ENCODE peak calls at places on chromosomes 6 and 20, in ten cellular contexts. One of them, this sample, is unnamed.

GRCh38 chr6:154460306-154461071 is 50.0 kb downstream of the CNKSR3 start:
- DNase-seq in PC-9: no peak
- DNase-seq in HepG2: peak; percentile 95
- DNase-seq in left lung: no peak
- DNase-seq in heart left ventricle: no peak
- DNase-seq in uterus: no peak
- DNase-seq in testis: no peak
- DNase-seq in ascending aorta: no peak
- DNase-seq in cardiac muscle cell: no peak
- DNase-seq in CD8-positive, alpha-beta T cell: no peak
- DNase-seq in this sample: no peak

GRCh38 chr6:46815130-46815529 is 21.9 kb downstream of the MEP1A start:
- DNase-seq in PC-9: no peak
- DNase-seq in HepG2: no peak
- DNase-seq in left lung: no peak
- DNase-seq in heart left ventricle: no peak
- DNase-seq in uterus: no peak
- DNase-seq in testis: no peak
- DNase-seq in ascending aorta: no peak
- DNase-seq in cardiac muscle cell: no peak
- DNase-seq in CD8-positive, alpha-beta T cell: no peak
- DNase-seq in this sample: peak; percentile 20

GRCh38 chr20:61891916-61892649 is 173.6 kb downstream of the TAF4 start:
- DNase-seq in PC-9: no peak
- DNase-seq in HepG2: no peak
- DNase-seq in left lung: no peak
- DNase-seq in heart left ventricle: no peak
- DNase-seq in uterus: no peak
- DNase-seq in testis: no peak
- DNase-seq in ascending aorta: no peak
- DNase-seq in cardiac muscle cell: no peak
- DNase-seq in CD8-positive, alpha-beta T cell: no peak
- DNase-seq in this sample: no peak

GRCh38 chr6:136656121-136656520 is 105.9 kb upstream of the MAP7 start:
- DNase-seq in PC-9: no peak
- DNase-seq in HepG2: no peak
- DNase-seq in left lung: no peak
- DNase-seq in heart left ventricle: no peak
- DNase-seq in uterus: no peak
- DNase-seq in testis: no peak
- DNase-seq in ascending aorta: no peak
- DNase-seq in cardiac muscle cell: no peak
- DNase-seq in CD8-positive, alpha-beta T cell: no peak
- DNase-seq in this sample: no peak

GRCh38 chr20:56875052-56875663 is 246.1 kb downstream of the TFAP2C start:
- DNase-seq in PC-9: peak; percentile 93
- DNase-seq in HepG2: no peak
- DNase-seq in left lung: no peak
- DNase-seq in heart left ventricle: no peak
- DNase-seq in uterus: no peak
- DNase-seq in testis: no peak
- DNase-seq in ascending aorta: no peak
- DNase-seq in cardiac muscle cell: no peak
- DNase-seq in CD8-positive, alpha-beta T cell: no peak
- DNase-seq in this sample: peak; percentile 97

GRCh38 chr6:136550330-136551071 is at the start of gene MAP7:
- DNase-seq in PC-9: peak; percentile 85
- DNase-seq in HepG2: no peak
- DNase-seq in left lung: peak; percentile 86
- DNase-seq in heart left ventricle: peak; percentile 78
- DNase-seq in uterus: peak; percentile 20
- DNase-seq in testis: peak; percentile 82
- DNase-seq in ascending aorta: peak; percentile 75
- DNase-seq in cardiac muscle cell: peak; percentile 89
- DNase-seq in CD8-positive, alpha-beta T cell: peak; percentile 44
- DNase-seq in this sample: peak; percentile 92

GRCh38 chr20:61901421-61902212 is 164.1 kb downstream of the TAF4 start:
- DNase-seq in PC-9: no peak
- DNase-seq in HepG2: no peak
- DNase-seq in left lung: no peak
- DNase-seq in heart left ventricle: peak; percentile 32
- DNase-seq in uterus: no peak
- DNase-seq in testis: no peak
- DNase-seq in ascending aorta: no peak
- DNase-seq in cardiac muscle cell: no peak
- DNase-seq in CD8-positive, alpha-beta T cell: no peak
- DNase-seq in this sample: peak; percentile 64

GRCh38 chr6:72938104-72938503 is 287.2 kb downstream of the KHDC1L start:
- DNase-seq in PC-9: no peak
- DNase-seq in HepG2: no peak
- DNase-seq in left lung: no peak
- DNase-seq in heart left ventricle: no peak
- DNase-seq in uterus: no peak
- DNase-seq in testis: no peak
- DNase-seq in ascending aorta: no peak
- DNase-seq in cardiac muscle cell: no peak
- DNase-seq in CD8-positive, alpha-beta T cell: no peak
- DNase-seq in this sample: no peak

GRCh38 chr20:17654649-17655285 is 27.3 kb downstream of the RRBP1 start:
- DNase-seq in PC-9: no peak
- DNase-seq in HepG2: peak; percentile 53
- DNase-seq in left lung: peak; percentile 29
- DNase-seq in heart left ventricle: no peak
- DNase-seq in uterus: peak; percentile 66
- DNase-seq in testis: peak; percentile 60
- DNase-seq in ascending aorta: no peak
- DNase-seq in cardiac muscle cell: peak; percentile 66
- DNase-seq in CD8-positive, alpha-beta T cell: no peak
- DNase-seq in this sample: peak; percentile 9
- TF ChIP-seq CTCF in PC-9: peak; percentile 71
- TF ChIP-seq CTCF in HepG2: peak; percentile 63
- TF ChIP-seq CTCF in left lung: peak; percentile 43
- TF ChIP-seq CTCF in heart left ventricle: peak; percentile 67
- TF ChIP-seq CTCF in uterus: peak; percentile 54
- TF ChIP-seq CTCF in testis: no peak
- TF ChIP-seq CTCF in ascending aorta: no peak
- TF ChIP-seq CTCF in cardiac muscle cell: peak; percentile 79
- TF ChIP-seq CTCF in CD8-positive, alpha-beta T cell: no peak
- TF ChIP-seq CTCF in this sample: peak; percentile 53

GRCh38 chr20:5862703-5863039 is 87.7 kb downstream of the TRMT6 start:
- DNase-seq in PC-9: no peak
- DNase-seq in HepG2: no peak
- DNase-seq in left lung: no peak
- DNase-seq in heart left ventricle: no peak
- DNase-seq in uterus: no peak
- DNase-seq in testis: no peak
- DNase-seq in ascending aorta: no peak
- DNase-seq in cardiac muscle cell: no peak
- DNase-seq in CD8-positive, alpha-beta T cell: no peak
- DNase-seq in this sample: no peak

GRCh38 chr20:5864873-5865582 is 85.3 kb downstream of the TRMT6 start:
- DNase-seq in PC-9: no peak
- DNase-seq in HepG2: no peak
- DNase-seq in left lung: no peak
- DNase-seq in heart left ventricle: no peak
- DNase-seq in uterus: no peak
- DNase-seq in testis: no peak
- DNase-seq in ascending aorta: no peak
- DNase-seq in cardiac muscle cell: no peak
- DNase-seq in CD8-positive, alpha-beta T cell: no peak
- DNase-seq in this sample: peak; percentile 52

GRCh38 chr20:5863040-5863811 is 87.1 kb downstream of the TRMT6 start:
- DNase-seq in PC-9: no peak
- DNase-seq in HepG2: no peak
- DNase-seq in left lung: no peak
- DNase-seq in heart left ventricle: no peak
- DNase-seq in uterus: peak; percentile 15
- DNase-seq in testis: peak; percentile 23
- DNase-seq in ascending aorta: no peak
- DNase-seq in cardiac muscle cell: no peak
- DNase-seq in CD8-positive, alpha-beta T cell: no peak
- DNase-seq in this sample: peak; percentile 59

GRCh38 chr20:5864428-5864827 is 85.9 kb downstream of the TRMT6 start:
- DNase-seq in PC-9: no peak
- DNase-seq in HepG2: no peak
- DNase-seq in left lung: no peak
- DNase-seq in heart left ventricle: no peak
- DNase-seq in uterus: no peak
- DNase-seq in testis: no peak
- DNase-seq in ascending aorta: no peak
- DNase-seq in cardiac muscle cell: no peak
- DNase-seq in CD8-positive, alpha-beta T cell: no peak
- DNase-seq in this sample: no peak

GRCh38 chr20:5865604-5866003 is 84.7 kb downstream of the TRMT6 start:
- DNase-seq in PC-9: no peak
- DNase-seq in HepG2: no peak
- DNase-seq in left lung: no peak
- DNase-seq in heart left ventricle: no peak
- DNase-seq in uterus: no peak
- DNase-seq in testis: no peak
- DNase-seq in ascending aorta: no peak
- DNase-seq in cardiac muscle cell: no peak
- DNase-seq in CD8-positive, alpha-beta T cell: no peak
- DNase-seq in this sample: peak; percentile 28
- H3K27ac ChIP-seq in PC-9: no peak overlapping the region
- H3K27ac ChIP-seq in HepG2: no peak overlapping the region
- H3K27ac ChIP-seq in left lung: no peak overlapping the region
- H3K27ac ChIP-seq in heart left ventricle: no peak overlapping the region
- H3K27ac ChIP-seq in uterus: no peak overlapping the region
- H3K27ac ChIP-seq in testis: no peak overlapping the region
- H3K27ac ChIP-seq in ascending aorta: no peak overlapping the region
- H3K27ac ChIP-seq in cardiac muscle cell: no peak overlapping the region
- H3K27ac ChIP-seq in CD8-positive, alpha-beta T cell: no peak overlapping the region
- H3K27ac ChIP-seq in this sample: no peak overlapping the region

GRCh38 chr6:15665237-15665636 is 2.4 kb upstream of the DTNBP1 start:
- DNase-seq in PC-9: no peak
- DNase-seq in HepG2: no peak
- DNase-seq in left lung: no peak
- DNase-seq in heart left ventricle: no peak
- DNase-seq in uterus: no peak
- DNase-seq in testis: no peak
- DNase-seq in ascending aorta: no peak
- DNase-seq in cardiac muscle cell: no peak
- DNase-seq in CD8-positive, alpha-beta T cell: no peak
- DNase-seq in this sample: no peak

GRCh38 chr6:15659181-15659580 is 3.6 kb downstream of the DTNBP1 start:
- DNase-seq in PC-9: no peak
- DNase-seq in HepG2: no peak
- DNase-seq in left lung: no peak
- DNase-seq in heart left ventricle: no peak
- DNase-seq in uterus: no peak
- DNase-seq in testis: no peak
- DNase-seq in ascending aorta: no peak
- DNase-seq in cardiac muscle cell: no peak
- DNase-seq in CD8-positive, alpha-beta T cell: no peak
- DNase-seq in this sample: no peak

GRCh38 chr6:15663057-15663638 is 320 bp upstream of the DTNBP1 start:
- DNase-seq in PC-9: no peak
- DNase-seq in HepG2: no peak
- DNase-seq in left lung: no peak
- DNase-seq in heart left ventricle: no peak
- DNase-seq in uterus: no peak
- DNase-seq in testis: no peak
- DNase-seq in ascending aorta: no peak
- DNase-seq in cardiac muscle cell: no peak
- DNase-seq in CD8-positive, alpha-beta T cell: no peak
- DNase-seq in this sample: peak; percentile 91

GRCh38 chr6:15661815-15662245 is 998 bp downstream of the DTNBP1 start:
- DNase-seq in PC-9: no peak
- DNase-seq in HepG2: no peak
- DNase-seq in left lung: no peak
- DNase-seq in heart left ventricle: no peak
- DNase-seq in uterus: no peak
- DNase-seq in testis: no peak
- DNase-seq in ascending aorta: no peak
- DNase-seq in cardiac muscle cell: no peak
- DNase-seq in CD8-positive, alpha-beta T cell: no peak
- DNase-seq in this sample: peak; percentile 54

GRCh38 chr6:15662246-15663056 is at the start of gene DTNBP1:
- DNase-seq in PC-9: peak; percentile 39
- DNase-seq in HepG2: peak; percentile 58
- DNase-seq in left lung: peak; percentile 85
- DNase-seq in heart left ventricle: peak; percentile 92
- DNase-seq in uterus: peak; percentile 73
- DNase-seq in testis: peak; percentile 89
- DNase-seq in ascending aorta: peak; percentile 91
- DNase-seq in cardiac muscle cell: peak; percentile 89
- DNase-seq in CD8-positive, alpha-beta T cell: peak; percentile 78
- DNase-seq in this sample: peak; percentile 39
- TF ChIP-seq CTCF in PC-9: no peak
- TF ChIP-seq CTCF in HepG2: peak; percentile 36
- TF ChIP-seq CTCF in left lung: no peak
- TF ChIP-seq CTCF in heart left ventricle: no peak
- TF ChIP-seq CTCF in uterus: no peak
- TF ChIP-seq CTCF in testis: no peak
- TF ChIP-seq CTCF in ascending aorta: no peak
- TF ChIP-seq CTCF in cardiac muscle cell: no peak
- TF ChIP-seq CTCF in CD8-positive, alpha-beta T cell: no peak
- TF ChIP-seq CTCF in this sample: no peak

GRCh38 chr6:108453601-108454157 is 107.0 kb upstream of the FOXO3 start:
- DNase-seq in PC-9: no peak
- DNase-seq in HepG2: no peak
- DNase-seq in left lung: no peak
- DNase-seq in heart left ventricle: no peak
- DNase-seq in uterus: no peak
- DNase-seq in testis: no peak
- DNase-seq in ascending aorta: no peak
- DNase-seq in cardiac muscle cell: no peak
- DNase-seq in CD8-positive, alpha-beta T cell: no peak
- DNase-seq in this sample: no peak

GRCh38 chr6:108454356-108454755 is 106.4 kb upstream of the FOXO3 start:
- DNase-seq in PC-9: no peak
- DNase-seq in HepG2: no peak
- DNase-seq in left lung: no peak
- DNase-seq in heart left ventricle: no peak
- DNase-seq in uterus: no peak
- DNase-seq in testis: no peak
- DNase-seq in ascending aorta: no peak
- DNase-seq in cardiac muscle cell: no peak
- DNase-seq in CD8-positive, alpha-beta T cell: no peak
- DNase-seq in this sample: no peak

GRCh38 chr6:108455688-108456087 is 105.0 kb upstream of the FOXO3 start:
- DNase-seq in PC-9: no peak
- DNase-seq in HepG2: no peak
- DNase-seq in left lung: no peak
- DNase-seq in heart left ventricle: no peak
- DNase-seq in uterus: no peak
- DNase-seq in testis: no peak
- DNase-seq in ascending aorta: no peak
- DNase-seq in cardiac muscle cell: no peak
- DNase-seq in CD8-positive, alpha-beta T cell: no peak
- DNase-seq in this sample: no peak

GRCh38 chr6:108448481-108448880 is 112.2 kb upstream of the FOXO3 start:
- DNase-seq in PC-9: no peak
- DNase-seq in HepG2: no peak
- DNase-seq in left lung: no peak
- DNase-seq in heart left ventricle: no peak
- DNase-seq in uterus: no peak
- DNase-seq in testis: no peak
- DNase-seq in ascending aorta: no peak
- DNase-seq in cardiac muscle cell: no peak
- DNase-seq in CD8-positive, alpha-beta T cell: no peak
- DNase-seq in this sample: no peak

DNA sequence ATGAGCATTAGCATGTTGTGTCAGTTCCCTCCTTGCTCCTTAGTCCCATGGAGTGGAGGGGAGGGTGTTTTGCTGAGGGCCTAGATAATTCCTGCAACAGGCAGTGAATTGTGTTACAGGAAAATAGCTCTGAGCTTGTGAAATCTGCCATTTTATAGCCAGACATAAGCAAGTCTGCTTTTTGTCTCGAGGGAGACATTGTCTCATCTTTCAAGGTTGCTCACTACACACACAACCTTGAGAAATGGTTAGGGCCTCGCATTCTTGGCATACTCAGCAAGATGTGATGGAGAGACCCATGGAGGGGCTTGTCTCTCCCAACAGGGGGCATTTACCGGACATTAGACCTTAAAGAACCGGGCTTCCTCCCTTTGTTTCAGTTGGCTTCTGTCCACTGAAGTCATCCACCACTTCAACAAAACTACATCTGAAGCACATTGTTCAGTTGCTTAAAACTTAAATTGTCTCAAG is 108.0 kb upstream of the FOXO3 start:
- DNase-seq in PC-9: no peak
- DNase-seq in HepG2: no peak
- DNase-seq in left lung: no peak
- DNase-seq in heart left ventricle: no peak
- DNase-seq in uterus: peak; percentile 17
- DNase-seq in testis: no peak
- DNase-seq in ascending aorta: no peak
- DNase-seq in cardiac muscle cell: no peak
- DNase-seq in CD8-positive, alpha-beta T cell: no peak
- DNase-seq in this sample: no peak
- H3K27ac ChIP-seq in PC-9: no peak overlapping the region
- H3K27ac ChIP-seq in HepG2: no peak overlapping the region
- H3K27ac ChIP-seq in left lung: no peak overlapping the region
- H3K27ac ChIP-seq in heart left ventricle: no peak overlapping the region
- H3K27ac ChIP-seq in uterus: no peak overlapping the region
- H3K27ac ChIP-seq in testis: peak overlapping the region; percentile 21
- H3K27ac ChIP-seq in ascending aorta: no peak overlapping the region
- H3K27ac ChIP-seq in cardiac muscle cell: no peak overlapping the region
- H3K27ac ChIP-seq in CD8-positive, alpha-beta T cell: no peak overlapping the region
- H3K27ac ChIP-seq in this sample: no peak overlapping the region